ENCODE peak calls at places on chromosomes 5 and 9, in four cellular contexts. U is foreskin fibroblast; R is HTR-8/SVneo; C is stimulated activated CD4-positive, alpha-beta T cell treated with anti-CD3 and anti-CD28 coated beads, Interleukin-4, amount 100 ng/mL, for 1 hour. N is an unnamed sample.

GRCh38 chr5:140502834-140503233 is 44.6 kb upstream of the EIF4EBP3 start:
- DNase-seq in R (no peak), U (no peak), C (no peak), N (no peak)

GRCh38 chr5:16782227-16782626 is 153.9 kb downstream of the MYO10 start:
- DNase-seq in U (no peak), R (no peak), C (no peak), N (no peak)

GRCh38 chr5:54520438-54520846 is 2.9 kb downstream of the SNX18 start:
- DNase-seq in R (no peak), C (no peak), U (no peak), N (no peak)

GRCh38 chr9:107147134-107147533 is 135.9 kb upstream of the RAD23B start:
- DNase-seq in U (no peak), R (no peak), C (no peak), N (no peak)

GRCh38 chr9:136799079-136799853 is 3.1 kb downstream of the CCDC183 start:
- DNase-seq in R (no peak), U (no peak), C (no peak), N (no peak)

GRCh38 chr5:139711852-139712171 is 63.7 kb downstream of the CXXC5 start:
- DNase-seq in R (no peak), U (no peak), C (no peak), N (no peak)

GRCh38 chr5:40273936-40274335 is 405.8 kb upstream of the PTGER4 start:
- DNase-seq in R (no peak), U (no peak), C (no peak), N (no peak)

GRCh38 chr9:112360047-112360804 is 19.7 kb upstream of the HSDL2 start:
- DNase-seq in U (peak), C (no peak), R (no peak), N (no peak)

GRCh38 chr5:124007675-124008398 is 495.9 kb downstream of the CSNK1G3 start:
- DNase-seq in U (no peak), C (no peak), R (no peak), N (no peak)

GRCh38 chr5:151332857-151333256 is 14.5 kb downstream of the SLC36A2 start:
- DNase-seq in C (no peak), U (no peak), R (no peak), N (no peak)

GRCh38 chr5:18797241-18797640 is 1163.0 kb downstream of the TAF11L14 start:
- DNase-seq in U (no peak), R (no peak), C (no peak), N (no peak)

GRCh38 chr5:76787237-76787636 is 31.6 kb upstream of the F2RL1 start:
- DNase-seq in U (no peak), C (no peak), R (no peak), N (peak)

GRCh38 chr5:80763211-80763610 is 108.4 kb upstream of the DHFR start:
- DNase-seq in U (no peak), R (no peak), C (no peak), N (no peak)

GRCh38 chr9:128675382-128675781 is 13.6 kb upstream of the SET start:
- DNase-seq in R (no peak), C (no peak), U (no peak), N (no peak)

GRCh38 chr5:6328173-6328572 is 50.2 kb downstream of the MED10 start:
- DNase-seq in R (peak), C (no peak), U (no peak), N (no peak)

GRCh38 chr9:75130621-75131020 is 42.3 kb downstream of the OSTF1 start:
- DNase-seq in U (peak), C (no peak), R (no peak), N (no peak)

GRCh38 chr9:76266649-76267627 is 127.3 kb downstream of the RFK start:
- DNase-seq in C (no peak), U (no peak), R (no peak), N (no peak)

GRCh38 chr5:52778784-52779183 is 8.9 kb upstream of the ITGA1 start:
- DNase-seq in U (no peak), C (no peak), R (no peak), N (no peak)

GRCh38 chr9:72480931-72481330 is 40.5 kb upstream of the TMC1 start:
- DNase-seq in U (peak), R (no peak), C (no peak), N (no peak)

GRCh38 chr5:135155616-135156214 is 121.7 kb upstream of the PITX1 start:
- DNase-seq in R (no peak), C (no peak), U (no peak), N (peak)

GRCh38 chr5:93893050-93893449 is 151.7 kb upstream of the POU5F2 start:
- DNase-seq in R (no peak), U (no peak), C (no peak), N (no peak)

GRCh38 chr5:81245871-81246235 is 12.7 kb downstream of the CKMT2 start:
- DNase-seq in U (no peak), C (no peak), R (no peak), N (no peak)

GRCh38 chr5:1445313-1445894 is at the start of gene SLC6A3:
- DNase-seq in C (peak), U (no peak), R (no peak), N (no peak)

GRCh38 chr9:3698531-3698930 is 172.7 kb upstream of the RFX3 start:
- DNase-seq in C (no peak), U (no peak), R (no peak), N (no peak)

GRCh38 chr9:69895659-69896058 is 75.0 kb downstream of the CFAP95 start:
- DNase-seq in R (no peak), U (no peak), C (no peak), N (no peak)

GRCh38 chr5:178472138-178472537 is 118.1 kb downstream of the COL23A1 start:
- DNase-seq in C (no peak), U (no peak), R (no peak), N (peak)

GRCh38 chr5:172421-172820 is 18.9 kb upstream of the LRRC14B start:
- DNase-seq in R (no peak), C (no peak), U (no peak), N (peak)

GRCh38 chr9:92763721-92764380 is 782 bp downstream of the BICD2 start:
- DNase-seq in C (peak), U (no peak), R (no peak), N (peak)

GRCh38 chr5:95940758-95941682 is 20.6 kb downstream of the ELL2 start:
- DNase-seq in R (no peak), C (no peak), U (no peak), N (no peak)

GRCh38 chr5:83035373-83036170 is 41.6 kb downstream of the TMEM167A start:
- DNase-seq in C (no peak), U (no peak), R (no peak), N (no peak)

GRCh38 chr5:6587171-6587570 is 45.7 kb downstream of the NSUN2 start:
- DNase-seq in R (no peak), C (no peak), U (no peak), N (no peak)